ENCODE peak calls at places on chromosome X, in six cellular contexts. L, R, Z, S, C and O are unnamed samples.

GRCh38 chrX:122579521-122579920 is 604.6 kb upstream of the GRIA3 start:
- DNase-seq in C (no peak), Z (no peak), S (no peak), L (no peak), R (no peak), O (no peak)

GRCh38 chrX:49878834-49879655 is at the start of gene USP27X:
- DNase-seq in R (peak; percentile 71), L (peak; percentile 77), C (peak; percentile 82), S (peak; percentile 88), Z (peak; percentile 48), O (peak; percentile 55)

GRCh38 chrX:47613082-47613481 is 6.6 kb downstream of the SYN1 start:
- DNase-seq in R (no peak), S (no peak), L (no peak), C (no peak), Z (no peak), O (no peak)

GRCh38 chrX:51742586-51742985 is 656 bp upstream of the GSPT2 start:
- DNase-seq in L (no peak), C (no peak), R (no peak), Z (no peak), S (no peak), O (no peak)

GRCh38 chrX:131262738-131263679 is 26.1 kb downstream of the IGSF1 start:
- DNase-seq in C (no peak), R (no peak), L (no peak), S (no peak), Z (no peak), O (no peak)

GRCh38 chrX:26952213-26952612 is 510.9 kb downstream of the PPP4R3C start:
- DNase-seq in L (no peak), Z (peak; percentile 30), C (no peak), S (no peak), R (no peak), O (no peak)

GRCh38 chrX:1246816-1247215 is 21.8 kb upstream of the CSF2RA start:
- DNase-seq in S (peak; percentile 74), C (peak; percentile 83), Z (peak; percentile 32), R (peak; percentile 54), L (peak; percentile 22), O (peak; percentile 71)

GRCh38 chrX:40570346-40571093 is 10.2 kb upstream of the ATP6AP2 start:
- DNase-seq in C (no peak), Z (no peak), R (no peak), L (no peak), S (no peak), O (no peak)

GRCh38 chrX:16586371-16587112 is 63.4 kb upstream of the S100G start:
- DNase-seq in S (no peak), C (no peak), L (no peak), R (no peak), Z (no peak), O (no peak)

GRCh38 chrX:103889216-103889615 is 57.2 kb upstream of the RAB9B start:
- DNase-seq in S (no peak), L (no peak), R (no peak), Z (no peak), C (no peak), O (no peak)

GRCh38 chrX:132612990-132613564 is 124.2 kb upstream of the MBNL3 start:
- DNase-seq in Z (no peak), C (peak; percentile 49), S (no peak), L (peak; percentile 18), R (peak; percentile 45), O (peak; percentile 34)

GRCh38 chrX:138128025-138128671 is 562.2 kb downstream of the ZIC3 start:
- DNase-seq in C (no peak), Z (peak; percentile 18), L (no peak), S (no peak), R (no peak), O (no peak)

GRCh38 chrX:29257516-29257915 is 670.3 kb downstream of the IL1RAPL1 start:
- DNase-seq in L (no peak), Z (no peak), R (no peak), S (no peak), C (no peak), O (no peak)

DNA sequence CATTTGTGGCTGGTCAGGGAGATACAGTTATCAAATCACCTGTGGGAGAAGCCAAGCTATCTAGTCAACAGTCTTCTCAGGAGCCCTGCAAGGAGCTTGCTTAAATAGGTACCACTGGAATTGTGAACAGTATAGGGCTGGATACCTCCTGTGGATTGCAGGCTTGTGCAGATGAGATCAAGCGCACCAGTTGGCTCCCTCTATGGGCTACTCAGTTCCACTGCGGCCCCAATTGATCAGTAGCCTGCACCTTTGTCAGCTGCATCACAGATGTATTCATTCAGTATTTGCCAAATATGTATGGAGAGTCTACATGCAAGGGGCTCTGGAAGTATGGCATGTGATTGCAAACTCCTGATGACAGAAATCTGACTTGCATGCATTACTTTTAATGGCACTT is 28.6 kb downstream of the TEX13A start:
- DNase-seq in C (no peak), R (no peak), L (no peak), S (no peak), Z (peak; percentile 1), O (no peak)
- TF ChIP-seq CTCF in C (peak; percentile 14), R (peak; percentile 9), L (no peak), S (no peak), Z (peak; percentile 68), O (peak; percentile 60)

GRCh38 chrX:81414630-81415029 is 212.7 kb downstream of the SH3BGRL start:
- DNase-seq in S (no peak), Z (no peak), R (no peak), C (no peak), L (no peak), O (no peak)
- TF ChIP-seq CTCF in S (peak; percentile 10), Z (peak; percentile 18), R (peak; percentile 7), C (no peak), L (no peak), O (no peak)

DNA sequence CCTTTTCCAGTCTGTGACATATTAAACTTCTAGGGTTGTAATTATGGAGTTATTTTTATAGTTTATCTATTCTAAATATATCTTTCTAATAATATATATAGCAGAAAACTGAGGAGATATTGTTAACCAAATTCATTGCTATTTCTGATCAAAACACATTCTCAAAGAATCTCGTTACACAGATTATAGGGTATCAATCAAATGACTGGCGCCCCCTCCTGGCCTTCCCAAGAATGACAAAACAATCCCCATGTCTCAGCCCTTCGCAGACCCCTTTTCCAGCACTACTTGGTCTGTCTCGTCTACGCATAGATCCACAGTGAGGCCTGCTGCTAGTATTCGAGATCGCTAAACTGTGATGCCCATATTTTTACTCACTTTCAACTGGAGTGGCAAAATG is 209.3 kb downstream of the GPC3 start:
- DNase-seq in R (no peak), S (no peak), L (no peak), C (peak; percentile 41), Z (no peak), O (no peak)
- TF ChIP-seq CTCF in R (peak; percentile 25), S (no peak), L (no peak), C (peak; percentile 42), Z (peak; percentile 73), O (peak; percentile 75)

GRCh38 chrX:130170752-130171445 is 863 bp upstream of the RAB33A start:
- DNase-seq in Z (no peak), L (peak; percentile 27), C (peak; percentile 56), S (peak; percentile 65), R (peak; percentile 37), O (no peak)
- TF ChIP-seq CTCF in Z (no peak), L (no peak), C (no peak), S (no peak), R (no peak), O (no peak)

GRCh38 chrX:39175418-39176057 is 374.3 kb downstream of the MID1IP1 start:
- DNase-seq in R (no peak), L (no peak), C (no peak), S (no peak), Z (no peak), O (no peak)

GRCh38 chrX:39176105-39176504 is 374.8 kb downstream of the MID1IP1 start:
- DNase-seq in Z (no peak), L (no peak), S (no peak), C (no peak), R (no peak), O (no peak)

GRCh38 chrX:39171686-39172085 is 370.4 kb downstream of the MID1IP1 start:
- DNase-seq in S (no peak), L (no peak), C (no peak), R (no peak), Z (no peak), O (no peak)

GRCh38 chrX:39170432-39170831 is 369.2 kb downstream of the MID1IP1 start:
- DNase-seq in Z (no peak), C (no peak), L (no peak), R (no peak), S (no peak), O (no peak)

DNA sequence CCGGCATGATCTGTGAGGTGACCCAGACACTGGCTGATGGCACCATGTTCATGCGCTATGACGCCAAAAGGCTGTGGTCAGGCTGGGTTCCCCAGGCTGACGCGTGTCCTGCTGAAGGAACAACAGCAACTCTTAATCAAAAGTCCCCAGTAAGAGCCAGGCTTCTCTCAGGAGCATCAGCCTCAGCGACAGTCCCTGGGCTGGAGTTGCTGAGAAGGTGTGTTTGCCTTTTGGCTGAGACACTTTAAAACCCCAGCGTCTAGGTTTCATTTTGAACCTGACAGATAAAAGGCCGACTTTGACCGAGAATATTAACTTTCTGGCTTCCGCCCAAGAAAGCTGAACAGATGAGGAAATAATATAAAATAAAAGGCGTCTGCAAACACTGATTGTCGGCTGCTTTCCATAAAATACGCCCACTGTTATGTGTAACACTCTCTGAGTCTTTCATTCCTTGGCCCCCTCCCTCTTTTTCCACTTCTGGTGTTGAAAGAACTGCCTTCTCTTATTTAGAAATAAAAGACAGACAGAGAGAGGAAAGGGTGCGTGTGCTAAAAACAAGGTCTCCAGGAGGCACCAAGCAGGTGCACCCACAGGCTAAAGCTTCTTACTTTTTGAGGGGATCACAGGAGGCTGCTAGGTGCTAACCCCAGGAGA is 373.6 kb downstream of the MID1IP1 start:
- DNase-seq in C (peak; percentile 43), L (peak; percentile 34), R (no peak), Z (no peak), S (no peak), O (no peak)
- TF ChIP-seq CTCF in C (no peak), L (no peak), R (no peak), Z (no peak), S (no peak), O (no peak)